ENCODE peak calls at places on chromosome 7, in ten cellular contexts. One of them, this sample, is unnamed.

GRCh38 chr7:149463500-149464161 is 2.8 kb upstream of the ZNF777 start:
- DNase-seq in stimulated activated CD4-positive, alpha-beta T cell treated with anti-CD3 and anti-CD28 coated beads, Interleukin-1b, Interleukin-23, amount 100 ng/mL, for 48 hours: no peak
- DNase-seq in posterior cingulate gyrus: no peak
- DNase-seq in AG04450: no peak
- DNase-seq in hepatocyte: no peak
- DNase-seq in Jurkat, Clone E6-1: no peak
- DNase-seq in NCI-H345: no peak
- DNase-seq in NCI-H2029 treated with DMSO at 0.1 percent for 48 hours: no peak
- DNase-seq in M059J: no peak
- DNase-seq in NB4: no peak
- DNase-seq in this sample: no peak

GRCh38 chr7:93530701-93531100 is 43.8 kb downstream of the CALCR start:
- DNase-seq in stimulated activated CD4-positive, alpha-beta T cell treated with anti-CD3 and anti-CD28 coated beads, Interleukin-1b, Interleukin-23, amount 100 ng/mL, for 48 hours: no peak
- DNase-seq in hepatocyte: no peak
- DNase-seq in Jurkat, Clone E6-1: no peak
- DNase-seq in NCI-H345: peak
- DNase-seq in NCI-H2029 treated with DMSO at 0.1 percent for 48 hours: no peak
- DNase-seq in NB4: no peak
- DNase-seq in AG04450: no peak
- DNase-seq in M059J: no peak
- DNase-seq in posterior cingulate gyrus: no peak
- DNase-seq in this sample: no peak

GRCh38 chr7:93717217-93717900 is 142.8 kb upstream of the CALCR start:
- DNase-seq in hepatocyte: no peak
- DNase-seq in stimulated activated CD4-positive, alpha-beta T cell treated with anti-CD3 and anti-CD28 coated beads, Interleukin-1b, Interleukin-23, amount 100 ng/mL, for 48 hours: no peak
- DNase-seq in NCI-H345: no peak
- DNase-seq in posterior cingulate gyrus: no peak
- DNase-seq in Jurkat, Clone E6-1: no peak
- DNase-seq in M059J: peak
- DNase-seq in NCI-H2029 treated with DMSO at 0.1 percent for 48 hours: no peak
- DNase-seq in NB4: no peak
- DNase-seq in AG04450: no peak
- DNase-seq in this sample: no peak

GRCh38 chr7:106061301-106061979 is 50.7 kb downstream of the SYPL1 start:
- DNase-seq in hepatocyte: no peak
- DNase-seq in Jurkat, Clone E6-1: no peak
- DNase-seq in posterior cingulate gyrus: no peak
- DNase-seq in M059J: no peak
- DNase-seq in NCI-H345: no peak
- DNase-seq in AG04450: no peak
- DNase-seq in NCI-H2029 treated with DMSO at 0.1 percent for 48 hours: no peak
- DNase-seq in NB4: no peak
- DNase-seq in stimulated activated CD4-positive, alpha-beta T cell treated with anti-CD3 and anti-CD28 coated beads, Interleukin-1b, Interleukin-23, amount 100 ng/mL, for 48 hours: no peak
- DNase-seq in this sample: no peak

GRCh38 chr7:22108151-22108845 is 162.6 kb upstream of the CDCA7L start:
- DNase-seq in AG04450: no peak
- DNase-seq in NCI-H345: no peak
- DNase-seq in posterior cingulate gyrus: peak
- DNase-seq in Jurkat, Clone E6-1: no peak
- DNase-seq in stimulated activated CD4-positive, alpha-beta T cell treated with anti-CD3 and anti-CD28 coated beads, Interleukin-1b, Interleukin-23, amount 100 ng/mL, for 48 hours: no peak
- DNase-seq in M059J: peak
- DNase-seq in NB4: no peak
- DNase-seq in hepatocyte: no peak
- DNase-seq in NCI-H2029 treated with DMSO at 0.1 percent for 48 hours: no peak
- DNase-seq in this sample: no peak

GRCh38 chr7:84923348-84923747 is 263.5 kb downstream of the SEMA3D start:
- DNase-seq in NCI-H2029 treated with DMSO at 0.1 percent for 48 hours: no peak
- DNase-seq in NCI-H345: no peak
- DNase-seq in stimulated activated CD4-positive, alpha-beta T cell treated with anti-CD3 and anti-CD28 coated beads, Interleukin-1b, Interleukin-23, amount 100 ng/mL, for 48 hours: no peak
- DNase-seq in Jurkat, Clone E6-1: no peak
- DNase-seq in AG04450: no peak
- DNase-seq in posterior cingulate gyrus: no peak
- DNase-seq in hepatocyte: no peak
- DNase-seq in M059J: no peak
- DNase-seq in NB4: no peak
- DNase-seq in this sample: no peak

GRCh38 chr7:20482071-20482470 is 133.4 kb upstream of the ABCB5 start:
- DNase-seq in M059J: no peak
- DNase-seq in hepatocyte: no peak
- DNase-seq in stimulated activated CD4-positive, alpha-beta T cell treated with anti-CD3 and anti-CD28 coated beads, Interleukin-1b, Interleukin-23, amount 100 ng/mL, for 48 hours: no peak
- DNase-seq in NB4: no peak
- DNase-seq in AG04450: no peak
- DNase-seq in posterior cingulate gyrus: no peak
- DNase-seq in Jurkat, Clone E6-1: no peak
- DNase-seq in NCI-H345: no peak
- DNase-seq in NCI-H2029 treated with DMSO at 0.1 percent for 48 hours: no peak
- DNase-seq in this sample: no peak

GRCh38 chr7:87094322-87094721 is 34.9 kb upstream of the ELAPOR2 start:
- DNase-seq in NCI-H2029 treated with DMSO at 0.1 percent for 48 hours: no peak
- DNase-seq in hepatocyte: no peak
- DNase-seq in M059J: no peak
- DNase-seq in NCI-H345: no peak
- DNase-seq in Jurkat, Clone E6-1: no peak
- DNase-seq in AG04450: no peak
- DNase-seq in stimulated activated CD4-positive, alpha-beta T cell treated with anti-CD3 and anti-CD28 coated beads, Interleukin-1b, Interleukin-23, amount 100 ng/mL, for 48 hours: no peak
- DNase-seq in NB4: no peak
- DNase-seq in posterior cingulate gyrus: no peak
- DNase-seq in this sample: no peak

GRCh38 chr7:79217468-79217867 is 236.0 kb downstream of the MAGI2 start:
- DNase-seq in M059J: peak
- DNase-seq in AG04450: no peak
- DNase-seq in stimulated activated CD4-positive, alpha-beta T cell treated with anti-CD3 and anti-CD28 coated beads, Interleukin-1b, Interleukin-23, amount 100 ng/mL, for 48 hours: no peak
- DNase-seq in Jurkat, Clone E6-1: no peak
- DNase-seq in NCI-H345: no peak
- DNase-seq in NCI-H2029 treated with DMSO at 0.1 percent for 48 hours: no peak
- DNase-seq in hepatocyte: peak
- DNase-seq in NB4: no peak
- DNase-seq in posterior cingulate gyrus: no peak
- DNase-seq in this sample: no peak

GRCh38 chr7:522071-522937 is 2.7 kb upstream of the PDGFA start:
- DNase-seq in NB4: peak
- DNase-seq in stimulated activated CD4-positive, alpha-beta T cell treated with anti-CD3 and anti-CD28 coated beads, Interleukin-1b, Interleukin-23, amount 100 ng/mL, for 48 hours: no peak
- DNase-seq in hepatocyte: peak
- DNase-seq in AG04450: no peak
- DNase-seq in NCI-H345: peak
- DNase-seq in M059J: peak
- DNase-seq in NCI-H2029 treated with DMSO at 0.1 percent for 48 hours: no peak
- DNase-seq in Jurkat, Clone E6-1: no peak
- DNase-seq in posterior cingulate gyrus: no peak
- DNase-seq in this sample: no peak

GRCh38 chr7:132584796-132585494 is 8.7 kb upstream of the PLXNA4 start:
- DNase-seq in NCI-H2029 treated with DMSO at 0.1 percent for 48 hours: no peak
- DNase-seq in hepatocyte: no peak
- DNase-seq in stimulated activated CD4-positive, alpha-beta T cell treated with anti-CD3 and anti-CD28 coated beads, Interleukin-1b, Interleukin-23, amount 100 ng/mL, for 48 hours: no peak
- DNase-seq in AG04450: no peak
- DNase-seq in posterior cingulate gyrus: peak
- DNase-seq in NCI-H345: peak
- DNase-seq in M059J: no peak
- DNase-seq in Jurkat, Clone E6-1: no peak
- DNase-seq in NB4: no peak
- DNase-seq in this sample: no peak

GRCh38 chr7:101795461-101795860 is 22.0 kb upstream of the CUX1 start:
- DNase-seq in hepatocyte: no peak
- DNase-seq in posterior cingulate gyrus: peak
- DNase-seq in Jurkat, Clone E6-1: no peak
- DNase-seq in M059J: no peak
- DNase-seq in NCI-H345: no peak
- DNase-seq in NCI-H2029 treated with DMSO at 0.1 percent for 48 hours: no peak
- DNase-seq in NB4: no peak
- DNase-seq in stimulated activated CD4-positive, alpha-beta T cell treated with anti-CD3 and anti-CD28 coated beads, Interleukin-1b, Interleukin-23, amount 100 ng/mL, for 48 hours: no peak
- DNase-seq in AG04450: no peak
- DNase-seq in this sample: no peak

GRCh38 chr7:101586078-101586941 is 42.8 kb downstream of the MYL10 start:
- DNase-seq in posterior cingulate gyrus: peak
- DNase-seq in NCI-H345: no peak
- DNase-seq in stimulated activated CD4-positive, alpha-beta T cell treated with anti-CD3 and anti-CD28 coated beads, Interleukin-1b, Interleukin-23, amount 100 ng/mL, for 48 hours: no peak
- DNase-seq in AG04450: no peak
- DNase-seq in Jurkat, Clone E6-1: no peak
- DNase-seq in NB4: no peak
- DNase-seq in hepatocyte: peak
- DNase-seq in M059J: no peak
- DNase-seq in NCI-H2029 treated with DMSO at 0.1 percent for 48 hours: no peak
- DNase-seq in this sample: no peak

GRCh38 chr7:84261509-84261908 is 66.9 kb upstream of the SEMA3A start:
- DNase-seq in Jurkat, Clone E6-1: no peak
- DNase-seq in NCI-H345: no peak
- DNase-seq in posterior cingulate gyrus: peak
- DNase-seq in stimulated activated CD4-positive, alpha-beta T cell treated with anti-CD3 and anti-CD28 coated beads, Interleukin-1b, Interleukin-23, amount 100 ng/mL, for 48 hours: no peak
- DNase-seq in AG04450: no peak
- DNase-seq in NB4: no peak
- DNase-seq in hepatocyte: no peak
- DNase-seq in M059J: no peak
- DNase-seq in NCI-H2029 treated with DMSO at 0.1 percent for 48 hours: no peak
- DNase-seq in this sample: no peak

GRCh38 chr7:99375070-99375807 is 709 bp downstream of the ARPC1B start:
- DNase-seq in hepatocyte: peak
- DNase-seq in NCI-H345: peak
- DNase-seq in AG04450: no peak
- DNase-seq in Jurkat, Clone E6-1: no peak
- DNase-seq in posterior cingulate gyrus: peak
- DNase-seq in NB4: peak
- DNase-seq in stimulated activated CD4-positive, alpha-beta T cell treated with anti-CD3 and anti-CD28 coated beads, Interleukin-1b, Interleukin-23, amount 100 ng/mL, for 48 hours: peak
- DNase-seq in M059J: peak
- DNase-seq in NCI-H2029 treated with DMSO at 0.1 percent for 48 hours: no peak
- DNase-seq in this sample: no peak

GRCh38 chr7:14960686-14961085 is 58.1 kb upstream of the DGKB start:
- DNase-seq in Jurkat, Clone E6-1: no peak
- DNase-seq in stimulated activated CD4-positive, alpha-beta T cell treated with anti-CD3 and anti-CD28 coated beads, Interleukin-1b, Interleukin-23, amount 100 ng/mL, for 48 hours: no peak
- DNase-seq in posterior cingulate gyrus: no peak
- DNase-seq in hepatocyte: no peak
- DNase-seq in NCI-H2029 treated with DMSO at 0.1 percent for 48 hours: no peak
- DNase-seq in NCI-H345: no peak
- DNase-seq in NB4: no peak
- DNase-seq in M059J: no peak
- DNase-seq in AG04450: no peak
- DNase-seq in this sample: no peak